ENCODE peak calls at places on chromosome 12, in ten cellular contexts. One of them, this sample, is unnamed.

GRCh38 chr12:55737581-55738112 is 5.3 kb upstream of the GDF11 start:
- DNase-seq in PC-9: no peak
- DNase-seq in suprapubic skin: no peak
- DNase-seq in A549: no peak
- DNase-seq in HepG2: no peak
- DNase-seq in naive thymus-derived CD4-positive, alpha-beta T cell: no peak
- DNase-seq in adrenal gland: no peak
- DNase-seq in heart left ventricle: no peak
- DNase-seq in Peyer's patch: peak; percentile 45
- DNase-seq in gastrocnemius medialis: no peak
- DNase-seq in this sample: no peak

GRCh38 chr12:129607293-129607692 is 296.5 kb downstream of the TMEM132D start:
- DNase-seq in gastrocnemius medialis: no peak
- DNase-seq in HepG2: no peak
- DNase-seq in A549: no peak
- DNase-seq in PC-9: no peak
- DNase-seq in Peyer's patch: no peak
- DNase-seq in adrenal gland: no peak
- DNase-seq in naive thymus-derived CD4-positive, alpha-beta T cell: no peak
- DNase-seq in suprapubic skin: no peak
- DNase-seq in heart left ventricle: no peak
- DNase-seq in this sample: peak; percentile 5

GRCh38 chr12:115973066-115973465 is 304.4 kb downstream of the MED13L start:
- DNase-seq in adrenal gland: no peak
- DNase-seq in Peyer's patch: no peak
- DNase-seq in suprapubic skin: no peak
- DNase-seq in naive thymus-derived CD4-positive, alpha-beta T cell: no peak
- DNase-seq in gastrocnemius medialis: no peak
- DNase-seq in heart left ventricle: no peak
- DNase-seq in A549: no peak
- DNase-seq in PC-9: no peak
- DNase-seq in HepG2: no peak
- DNase-seq in this sample: peak; percentile 63

GRCh38 chr12:3446653-3447270 is 44.2 kb upstream of the PRMT8 start:
- DNase-seq in A549: no peak
- DNase-seq in PC-9: no peak
- DNase-seq in Peyer's patch: no peak
- DNase-seq in HepG2: no peak
- DNase-seq in heart left ventricle: no peak
- DNase-seq in suprapubic skin: no peak
- DNase-seq in naive thymus-derived CD4-positive, alpha-beta T cell: no peak
- DNase-seq in adrenal gland: no peak
- DNase-seq in gastrocnemius medialis: no peak
- DNase-seq in this sample: no peak

GRCh38 chr12:79982371-79983062 is 47.6 kb upstream of the PPP1R12A start:
- DNase-seq in PC-9: no peak
- DNase-seq in heart left ventricle: no peak
- DNase-seq in A549: no peak
- DNase-seq in naive thymus-derived CD4-positive, alpha-beta T cell: no peak
- DNase-seq in Peyer's patch: no peak
- DNase-seq in suprapubic skin: no peak
- DNase-seq in gastrocnemius medialis: no peak
- DNase-seq in HepG2: no peak
- DNase-seq in adrenal gland: no peak
- DNase-seq in this sample: no peak

GRCh38 chr12:57524814-57525614 is 2.4 kb downstream of the MBD6 start:
- DNase-seq in Peyer's patch: peak; percentile 61
- DNase-seq in PC-9: no peak
- DNase-seq in HepG2: no peak
- DNase-seq in gastrocnemius medialis: no peak
- DNase-seq in suprapubic skin: no peak
- DNase-seq in naive thymus-derived CD4-positive, alpha-beta T cell: no peak
- DNase-seq in heart left ventricle: no peak
- DNase-seq in A549: no peak
- DNase-seq in adrenal gland: no peak
- DNase-seq in this sample: no peak

GRCh38 chr12:131928080-131928764 is 854 bp upstream of the PUS1 start:
- DNase-seq in naive thymus-derived CD4-positive, alpha-beta T cell: no peak
- DNase-seq in PC-9: no peak
- DNase-seq in suprapubic skin: no peak
- DNase-seq in heart left ventricle: no peak
- DNase-seq in HepG2: no peak
- DNase-seq in adrenal gland: no peak
- DNase-seq in A549: no peak
- DNase-seq in gastrocnemius medialis: no peak
- DNase-seq in Peyer's patch: no peak
- DNase-seq in this sample: peak; percentile 9

GRCh38 chr12:122964439-122965257 is 1.6 kb downstream of the ABCB9 start:
- DNase-seq in adrenal gland: peak; percentile 26
- DNase-seq in gastrocnemius medialis: no peak
- DNase-seq in PC-9: no peak
- DNase-seq in suprapubic skin: no peak
- DNase-seq in heart left ventricle: no peak
- DNase-seq in naive thymus-derived CD4-positive, alpha-beta T cell: no peak
- DNase-seq in HepG2: peak; percentile 54
- DNase-seq in Peyer's patch: no peak
- DNase-seq in A549: no peak
- DNase-seq in this sample: no peak

GRCh38 chr12:67276469-67276868 is 7.3 kb downstream of the CAND1 start:
- DNase-seq in gastrocnemius medialis: no peak
- DNase-seq in naive thymus-derived CD4-positive, alpha-beta T cell: no peak
- DNase-seq in Peyer's patch: no peak
- DNase-seq in A549: no peak
- DNase-seq in heart left ventricle: no peak
- DNase-seq in HepG2: no peak
- DNase-seq in PC-9: no peak
- DNase-seq in adrenal gland: no peak
- DNase-seq in suprapubic skin: no peak
- DNase-seq in this sample: no peak

GRCh38 chr12:55849616-55850015 is 6.9 kb upstream of the MMP19 start:
- DNase-seq in A549: no peak
- DNase-seq in naive thymus-derived CD4-positive, alpha-beta T cell: no peak
- DNase-seq in heart left ventricle: no peak
- DNase-seq in HepG2: no peak
- DNase-seq in suprapubic skin: peak; percentile 64
- DNase-seq in Peyer's patch: no peak
- DNase-seq in PC-9: no peak
- DNase-seq in gastrocnemius medialis: no peak
- DNase-seq in adrenal gland: no peak
- DNase-seq in this sample: no peak

DNA sequence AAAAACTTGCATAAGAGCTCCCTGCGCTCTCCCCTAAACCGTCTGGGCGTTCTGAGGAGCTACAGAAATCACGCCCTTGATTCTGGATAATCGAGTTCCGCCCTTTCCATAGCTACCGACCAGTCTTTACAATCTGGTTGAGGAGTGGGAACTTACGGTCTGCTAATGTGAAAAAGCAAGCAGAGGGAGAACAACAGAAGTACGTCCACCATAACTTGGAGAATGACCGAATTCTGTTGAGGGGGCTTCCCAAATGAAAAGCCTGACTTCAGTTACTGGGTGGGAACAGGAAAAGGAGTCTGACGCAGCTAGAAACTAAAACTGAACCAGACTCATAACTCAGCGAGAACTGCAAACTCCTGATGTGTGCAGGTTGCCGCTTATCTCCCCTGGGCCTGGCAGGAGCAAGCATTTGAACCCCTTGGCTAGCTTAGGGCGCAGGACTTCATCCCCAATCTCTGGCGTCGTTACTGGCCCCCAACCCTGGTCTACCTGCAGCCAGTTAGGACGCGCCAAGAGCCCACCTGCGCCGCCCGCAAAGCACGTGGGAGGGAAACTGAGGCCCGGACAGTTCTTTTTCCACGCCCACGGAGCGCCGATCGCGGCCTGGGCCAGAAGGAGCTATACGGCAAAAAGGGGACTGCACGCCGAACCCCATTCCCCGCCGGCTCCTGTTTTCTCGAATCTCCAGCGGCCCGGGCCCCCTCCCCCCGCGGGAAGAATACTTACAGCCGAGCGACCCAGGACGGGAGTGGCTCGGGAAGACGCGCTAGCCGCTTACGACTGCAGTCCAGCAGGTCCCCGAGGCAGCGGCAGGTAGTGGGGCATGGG is 818 bp downstream of the LRIG3 start:
- DNase-seq in heart left ventricle: peak; percentile 44
- DNase-seq in naive thymus-derived CD4-positive, alpha-beta T cell: no peak
- DNase-seq in adrenal gland: peak; percentile 34
- DNase-seq in A549: peak; percentile 34
- DNase-seq in Peyer's patch: peak; percentile 49
- DNase-seq in HepG2: peak; percentile 27
- DNase-seq in PC-9: peak; percentile 40
- DNase-seq in suprapubic skin: peak; percentile 73
- DNase-seq in gastrocnemius medialis: peak; percentile 5
- DNase-seq in this sample: peak; percentile 51
- H3K27ac ChIP-seq in heart left ventricle: peak overlapping the region; percentile 94
- H3K27ac ChIP-seq in naive thymus-derived CD4-positive, alpha-beta T cell: no peak overlapping the region
- H3K27ac ChIP-seq in adrenal gland: peak overlapping the region; percentile 61
- H3K27ac ChIP-seq in A549: peak overlapping the region; percentile 83
- H3K27ac ChIP-seq in Peyer's patch: peak overlapping the region; percentile 98
- H3K27ac ChIP-seq in HepG2: peak overlapping the region; percentile 94
- H3K27ac ChIP-seq in PC-9: peak overlapping the region; percentile 5
- H3K27ac ChIP-seq in suprapubic skin: peak overlapping the region; percentile 93
- H3K27ac ChIP-seq in gastrocnemius medialis: peak overlapping the region; percentile 95
- H3K27ac ChIP-seq in this sample: peak overlapping the region; percentile 86

DNA sequence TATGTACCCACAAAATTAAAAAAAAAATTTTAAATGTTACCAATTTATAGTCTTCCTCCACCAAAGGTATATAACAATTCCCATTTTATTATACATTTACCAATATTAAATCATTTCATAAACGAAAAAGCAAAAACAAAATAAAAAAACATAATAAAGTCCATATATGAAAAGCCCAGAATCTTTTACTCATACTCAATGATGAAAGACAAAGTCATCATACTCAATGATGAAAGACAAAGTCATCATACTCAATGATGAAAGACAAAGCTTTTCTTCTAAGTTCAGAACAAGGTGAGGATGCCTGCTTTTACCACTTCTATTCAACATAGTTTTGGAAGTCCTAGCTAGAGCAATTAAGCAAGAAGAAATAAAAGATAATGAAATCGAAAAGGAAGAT is 28.1 kb downstream of the TMEM116 start:
- DNase-seq in HepG2: no peak
- DNase-seq in adrenal gland: no peak
- DNase-seq in suprapubic skin: no peak
- DNase-seq in PC-9: no peak
- DNase-seq in naive thymus-derived CD4-positive, alpha-beta T cell: no peak
- DNase-seq in heart left ventricle: no peak
- DNase-seq in gastrocnemius medialis: no peak
- DNase-seq in A549: no peak
- DNase-seq in Peyer's patch: no peak
- DNase-seq in this sample: no peak
- H3K4me1 ChIP-seq in HepG2: no peaks in the 10 kb centered on the region
- H3K4me1 ChIP-seq in adrenal gland: no peaks in the 10 kb centered on the region
- H3K4me1 ChIP-seq in suprapubic skin: no peaks in the 10 kb centered on the region
- H3K4me1 ChIP-seq in PC-9: no peaks in the 10 kb centered on the region
- H3K4me1 ChIP-seq in naive thymus-derived CD4-positive, alpha-beta T cell: no peaks in the 10 kb centered on the region
- H3K4me1 ChIP-seq in heart left ventricle: no peaks in the 10 kb centered on the region
- H3K4me1 ChIP-seq in gastrocnemius medialis: no peaks in the 10 kb centered on the region
- H3K4me1 ChIP-seq in A549: no peaks in the 10 kb centered on the region
- H3K4me1 ChIP-seq in Peyer's patch: no peaks in the 10 kb centered on the region
- H3K4me1 ChIP-seq in this sample: peaks cover 7% of the 10 kb centered on the region

DNA sequence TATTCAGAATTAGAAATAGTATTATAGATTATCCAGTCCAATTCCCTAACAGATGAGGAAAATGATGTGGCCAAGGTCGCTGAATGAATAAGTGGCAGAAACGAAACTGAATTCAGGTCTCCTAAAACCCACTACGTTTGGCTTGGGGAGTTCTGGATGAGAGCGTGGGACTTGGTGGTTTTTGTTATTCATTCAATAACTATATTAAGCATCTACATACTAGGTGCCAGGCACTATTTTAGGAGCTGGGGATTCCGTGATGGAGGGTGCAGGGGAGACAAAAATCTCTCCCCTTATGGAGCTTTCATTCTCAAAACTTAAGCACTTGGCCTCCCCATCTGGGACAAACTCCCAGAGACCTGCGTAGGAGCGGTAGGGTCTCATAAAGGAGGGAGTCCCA is 785 bp upstream of the CCDC184 start:
- DNase-seq in heart left ventricle: no peak
- DNase-seq in adrenal gland: no peak
- DNase-seq in naive thymus-derived CD4-positive, alpha-beta T cell: no peak
- DNase-seq in PC-9: no peak
- DNase-seq in A549: no peak
- DNase-seq in HepG2: no peak
- DNase-seq in suprapubic skin: no peak
- DNase-seq in gastrocnemius medialis: no peak
- DNase-seq in Peyer's patch: no peak
- DNase-seq in this sample: no peak
- H3K27ac ChIP-seq in heart left ventricle: peak overlapping the region; percentile 55
- H3K27ac ChIP-seq in adrenal gland: peak overlapping the region; percentile 45
- H3K27ac ChIP-seq in naive thymus-derived CD4-positive, alpha-beta T cell: peak overlapping the region; percentile 59
- H3K27ac ChIP-seq in PC-9: no peak overlapping the region
- H3K27ac ChIP-seq in A549: peak overlapping the region; percentile 64
- H3K27ac ChIP-seq in HepG2: no peak overlapping the region
- H3K27ac ChIP-seq in suprapubic skin: no peak overlapping the region
- H3K27ac ChIP-seq in gastrocnemius medialis: peak overlapping the region; percentile 56
- H3K27ac ChIP-seq in Peyer's patch: no peak overlapping the region
- H3K27ac ChIP-seq in this sample: no peak overlapping the region

GRCh38 chr12:95481072-95481471 is 7.1 kb downstream of the METAP2 start:
- DNase-seq in suprapubic skin: no peak
- DNase-seq in PC-9: no peak
- DNase-seq in A549: no peak
- DNase-seq in HepG2: no peak
- DNase-seq in Peyer's patch: no peak
- DNase-seq in heart left ventricle: no peak
- DNase-seq in adrenal gland: no peak
- DNase-seq in naive thymus-derived CD4-positive, alpha-beta T cell: no peak
- DNase-seq in gastrocnemius medialis: no peak
- DNase-seq in this sample: no peak

GRCh38 chr12:95484524-95484923 is 10.6 kb downstream of the METAP2 start:
- DNase-seq in heart left ventricle: no peak
- DNase-seq in Peyer's patch: no peak
- DNase-seq in HepG2: no peak
- DNase-seq in adrenal gland: no peak
- DNase-seq in naive thymus-derived CD4-positive, alpha-beta T cell: no peak
- DNase-seq in PC-9: no peak
- DNase-seq in suprapubic skin: no peak
- DNase-seq in A549: no peak
- DNase-seq in gastrocnemius medialis: no peak
- DNase-seq in this sample: peak; percentile 36

GRCh38 chr12:95481888-95482287 is 7.9 kb downstream of the METAP2 start:
- DNase-seq in naive thymus-derived CD4-positive, alpha-beta T cell: no peak
- DNase-seq in Peyer's patch: no peak
- DNase-seq in HepG2: no peak
- DNase-seq in A549: no peak
- DNase-seq in heart left ventricle: no peak
- DNase-seq in gastrocnemius medialis: no peak
- DNase-seq in PC-9: no peak
- DNase-seq in suprapubic skin: no peak
- DNase-seq in adrenal gland: no peak
- DNase-seq in this sample: no peak

DNA sequence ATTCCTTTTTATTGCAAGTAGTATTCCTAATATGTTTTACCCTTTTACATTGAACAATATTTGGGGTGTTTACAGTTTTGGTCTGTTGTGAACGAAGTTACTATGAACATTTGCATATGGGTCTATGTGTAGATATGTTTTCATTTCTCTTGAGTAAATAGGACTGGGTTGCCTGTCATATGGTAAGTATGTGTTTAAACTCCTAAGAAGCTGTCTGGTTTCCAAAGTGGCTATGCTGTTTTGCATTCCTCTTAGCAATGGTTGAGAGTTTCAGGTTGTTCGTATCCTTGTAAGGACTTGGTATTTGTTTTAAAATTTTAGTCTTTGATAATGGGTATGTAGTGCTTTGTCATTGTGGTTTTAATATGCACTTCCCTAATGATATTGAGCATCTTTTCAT is 6.3 kb downstream of the METAP2 start:
- DNase-seq in adrenal gland: no peak
- DNase-seq in Peyer's patch: no peak
- DNase-seq in PC-9: no peak
- DNase-seq in A549: no peak
- DNase-seq in naive thymus-derived CD4-positive, alpha-beta T cell: no peak
- DNase-seq in suprapubic skin: no peak
- DNase-seq in gastrocnemius medialis: no peak
- DNase-seq in heart left ventricle: no peak
- DNase-seq in HepG2: no peak
- DNase-seq in this sample: peak; percentile 8
- H3K4me1 ChIP-seq in adrenal gland: peaks cover 19% of the 10 kb centered on the region
- H3K4me1 ChIP-seq in Peyer's patch: no peaks in the 10 kb centered on the region
- H3K4me1 ChIP-seq in PC-9: peaks cover 8% of the 10 kb centered on the region
- H3K4me1 ChIP-seq in A549: peaks cover 10% of the 10 kb centered on the region
- H3K4me1 ChIP-seq in naive thymus-derived CD4-positive, alpha-beta T cell: peaks cover 23% of the 10 kb centered on the region
- H3K4me1 ChIP-seq in suprapubic skin: peaks cover 46% of the 10 kb centered on the region
- H3K4me1 ChIP-seq in gastrocnemius medialis: peaks cover 38% of the 10 kb centered on the region
- H3K4me1 ChIP-seq in heart left ventricle: peaks cover 25% of the 10 kb centered on the region
- H3K4me1 ChIP-seq in HepG2: peaks cover 49% of the 10 kb centered on the region
- H3K4me1 ChIP-seq in this sample: peaks cover 7% of the 10 kb centered on the region

This sample was measured in cardiac muscle cell.